ENCODE peak calls at places on chromosomes 2 and 18, in six cellular contexts. X is fibroblast of the conjunctiva, B is prostate gland, H is NCI-H2171 treated with DMSO at 0.1 percent for 48 hours, L is astrocyte of the spinal cord, W is BJ. K is an unnamed sample.

GRCh38 chr2:218257390-218257981 is 3.3 kb upstream of the GPBAR1 start:
- DNase-seq in W (no peak), B (no peak), L (no peak), X (no peak), H (no peak), K (peak; percentile 50)

GRCh38 chr2:217147751-217148318 is 288.0 kb upstream of the TNP1 start:
- DNase-seq in X (no peak), B (no peak), H (no peak), W (no peak), L (no peak), K (no peak)

GRCh38 chr2:199471443-199472057 is 13.8 kb upstream of the SATB2 start:
- DNase-seq in X (no peak), L (peak; percentile 57), W (no peak), B (no peak), H (peak; percentile 76), K (peak; percentile 56)

GRCh38 chr18:67047334-67047733 is 443.4 kb upstream of the CDH19 start:
- DNase-seq in W (no peak), L (no peak), B (no peak), X (no peak), H (no peak), K (no peak)

GRCh38 chr2:148253716-148254115 is 232.8 kb downstream of the MBD5 start:
- DNase-seq in H (peak; percentile 29), X (no peak), W (no peak), B (no peak), L (peak; percentile 26), K (no peak)

GRCh38 chr2:58339548-58340243 is 98.6 kb upstream of the FANCL start:
- DNase-seq in H (no peak), W (no peak), B (no peak), L (no peak), X (no peak), K (no peak)

GRCh38 chr2:75896779-75897366 is 186.2 kb upstream of the GCFC2 start:
- DNase-seq in L (no peak), B (no peak), X (no peak), H (peak; percentile 49), W (no peak), K (no peak)

GRCh38 chr2:133477614-133477990 is 90.7 kb downstream of the NCKAP5 start:
- DNase-seq in H (no peak), L (no peak), B (no peak), X (no peak), W (no peak), K (no peak)

GRCh38 chr2:162591403-162592083 is 247.0 kb downstream of the KCNH7 start:
- DNase-seq in H (no peak), W (no peak), L (no peak), B (no peak), X (no peak), K (no peak)